ENCODE peak calls at places on chromosome 2, in ten cellular contexts. One of them, this sample, is unnamed.

GRCh38 chr2:222052934-222053367 is 245.8 kb downstream of the PAX3 start:
- DNase-seq in HT1080: no peak
- DNase-seq in T-cell: no peak
- DNase-seq in stimulated activated CD4-positive, alpha-beta T cell treated with anti-CD3 and anti-CD28 coated beads, Interleukin-12 subunit alpha, Interleukin-12 subunit beta, amount 100 ng/mL, for 4 hours: no peak
- DNase-seq in CD8-positive, alpha-beta memory T cell: no peak
- DNase-seq in anterior cingulate cortex: no peak
- DNase-seq in hepatocyte: no peak
- DNase-seq in cardiac fibroblast: no peak
- DNase-seq in CD14-positive monocyte: no peak
- DNase-seq in stimulated activated CD8-positive, alpha-beta memory T cell treated with anti-CD3 and anti-CD28 coated beads, Interleukin-2, amount 100 ng/mL, for 48 hours: no peak
- DNase-seq in this sample: no peak

GRCh38 chr2:37676274-37676673 is 4.8 kb upstream of the CDC42EP3 start:
- DNase-seq in T-cell: no peak
- DNase-seq in CD14-positive monocyte: no peak
- DNase-seq in anterior cingulate cortex: no peak
- DNase-seq in stimulated activated CD8-positive, alpha-beta memory T cell treated with anti-CD3 and anti-CD28 coated beads, Interleukin-2, amount 100 ng/mL, for 48 hours: no peak
- DNase-seq in hepatocyte: no peak
- DNase-seq in HT1080: peak
- DNase-seq in stimulated activated CD4-positive, alpha-beta T cell treated with anti-CD3 and anti-CD28 coated beads, Interleukin-12 subunit alpha, Interleukin-12 subunit beta, amount 100 ng/mL, for 4 hours: no peak
- DNase-seq in CD8-positive, alpha-beta memory T cell: no peak
- DNase-seq in cardiac fibroblast: no peak
- DNase-seq in this sample: no peak

GRCh38 chr2:202122975-202123765 is 50.1 kb downstream of the KIAA2012 start:
- DNase-seq in stimulated activated CD4-positive, alpha-beta T cell treated with anti-CD3 and anti-CD28 coated beads, Interleukin-12 subunit alpha, Interleukin-12 subunit beta, amount 100 ng/mL, for 4 hours: no peak
- DNase-seq in hepatocyte: no peak
- DNase-seq in cardiac fibroblast: no peak
- DNase-seq in CD8-positive, alpha-beta memory T cell: no peak
- DNase-seq in HT1080: no peak
- DNase-seq in T-cell: no peak
- DNase-seq in stimulated activated CD8-positive, alpha-beta memory T cell treated with anti-CD3 and anti-CD28 coated beads, Interleukin-2, amount 100 ng/mL, for 48 hours: no peak
- DNase-seq in CD14-positive monocyte: no peak
- DNase-seq in anterior cingulate cortex: no peak
- DNase-seq in this sample: peak

GRCh38 chr2:179862898-179863458 is 1.6 kb upstream of the ZNF385B start:
- DNase-seq in cardiac fibroblast: no peak
- DNase-seq in anterior cingulate cortex: no peak
- DNase-seq in hepatocyte: no peak
- DNase-seq in HT1080: no peak
- DNase-seq in stimulated activated CD4-positive, alpha-beta T cell treated with anti-CD3 and anti-CD28 coated beads, Interleukin-12 subunit alpha, Interleukin-12 subunit beta, amount 100 ng/mL, for 4 hours: no peak
- DNase-seq in T-cell: no peak
- DNase-seq in stimulated activated CD8-positive, alpha-beta memory T cell treated with anti-CD3 and anti-CD28 coated beads, Interleukin-2, amount 100 ng/mL, for 48 hours: no peak
- DNase-seq in CD14-positive monocyte: no peak
- DNase-seq in CD8-positive, alpha-beta memory T cell: no peak
- DNase-seq in this sample: no peak

GRCh38 chr2:139409212-139409611 is 629.0 kb upstream of the NXPH2 start:
- DNase-seq in HT1080: no peak
- DNase-seq in CD14-positive monocyte: no peak
- DNase-seq in cardiac fibroblast: no peak
- DNase-seq in stimulated activated CD8-positive, alpha-beta memory T cell treated with anti-CD3 and anti-CD28 coated beads, Interleukin-2, amount 100 ng/mL, for 48 hours: no peak
- DNase-seq in T-cell: no peak
- DNase-seq in stimulated activated CD4-positive, alpha-beta T cell treated with anti-CD3 and anti-CD28 coated beads, Interleukin-12 subunit alpha, Interleukin-12 subunit beta, amount 100 ng/mL, for 4 hours: no peak
- DNase-seq in anterior cingulate cortex: no peak
- DNase-seq in CD8-positive, alpha-beta memory T cell: no peak
- DNase-seq in hepatocyte: no peak
- DNase-seq in this sample: no peak

GRCh38 chr2:27954771-27955384 is 64.3 kb downstream of the BABAM2 start:
- DNase-seq in T-cell: peak
- DNase-seq in cardiac fibroblast: peak
- DNase-seq in CD14-positive monocyte: peak
- DNase-seq in stimulated activated CD8-positive, alpha-beta memory T cell treated with anti-CD3 and anti-CD28 coated beads, Interleukin-2, amount 100 ng/mL, for 48 hours: peak
- DNase-seq in CD8-positive, alpha-beta memory T cell: peak
- DNase-seq in stimulated activated CD4-positive, alpha-beta T cell treated with anti-CD3 and anti-CD28 coated beads, Interleukin-12 subunit alpha, Interleukin-12 subunit beta, amount 100 ng/mL, for 4 hours: peak
- DNase-seq in HT1080: peak
- DNase-seq in anterior cingulate cortex: no peak
- DNase-seq in hepatocyte: peak
- DNase-seq in this sample: peak

GRCh38 chr2:10212827-10213226 is 89.9 kb upstream of the HPCAL1 start:
- DNase-seq in CD14-positive monocyte: peak
- DNase-seq in T-cell: no peak
- DNase-seq in hepatocyte: no peak
- DNase-seq in CD8-positive, alpha-beta memory T cell: no peak
- DNase-seq in anterior cingulate cortex: no peak
- DNase-seq in stimulated activated CD8-positive, alpha-beta memory T cell treated with anti-CD3 and anti-CD28 coated beads, Interleukin-2, amount 100 ng/mL, for 48 hours: no peak
- DNase-seq in stimulated activated CD4-positive, alpha-beta T cell treated with anti-CD3 and anti-CD28 coated beads, Interleukin-12 subunit alpha, Interleukin-12 subunit beta, amount 100 ng/mL, for 4 hours: no peak
- DNase-seq in HT1080: no peak
- DNase-seq in cardiac fibroblast: no peak
- DNase-seq in this sample: no peak

GRCh38 chr2:167334343-167334742 is 446.1 kb downstream of the XIRP2 start:
- DNase-seq in hepatocyte: no peak
- DNase-seq in CD8-positive, alpha-beta memory T cell: no peak
- DNase-seq in T-cell: no peak
- DNase-seq in anterior cingulate cortex: no peak
- DNase-seq in HT1080: no peak
- DNase-seq in stimulated activated CD8-positive, alpha-beta memory T cell treated with anti-CD3 and anti-CD28 coated beads, Interleukin-2, amount 100 ng/mL, for 48 hours: no peak
- DNase-seq in stimulated activated CD4-positive, alpha-beta T cell treated with anti-CD3 and anti-CD28 coated beads, Interleukin-12 subunit alpha, Interleukin-12 subunit beta, amount 100 ng/mL, for 4 hours: no peak
- DNase-seq in CD14-positive monocyte: no peak
- DNase-seq in cardiac fibroblast: no peak
- DNase-seq in this sample: no peak

GRCh38 chr2:43634604-43635306 is 2.3 kb upstream of the PLEKHH2 start:
- DNase-seq in HT1080: peak
- DNase-seq in stimulated activated CD8-positive, alpha-beta memory T cell treated with anti-CD3 and anti-CD28 coated beads, Interleukin-2, amount 100 ng/mL, for 48 hours: no peak
- DNase-seq in T-cell: no peak
- DNase-seq in hepatocyte: peak
- DNase-seq in CD8-positive, alpha-beta memory T cell: no peak
- DNase-seq in CD14-positive monocyte: no peak
- DNase-seq in cardiac fibroblast: peak
- DNase-seq in stimulated activated CD4-positive, alpha-beta T cell treated with anti-CD3 and anti-CD28 coated beads, Interleukin-12 subunit alpha, Interleukin-12 subunit beta, amount 100 ng/mL, for 4 hours: no peak
- DNase-seq in anterior cingulate cortex: no peak
- DNase-seq in this sample: no peak

GRCh38 chr2:120319135-120319534 is 26.8 kb upstream of the INHBB start:
- DNase-seq in CD14-positive monocyte: no peak
- DNase-seq in anterior cingulate cortex: no peak
- DNase-seq in HT1080: no peak
- DNase-seq in CD8-positive, alpha-beta memory T cell: no peak
- DNase-seq in stimulated activated CD8-positive, alpha-beta memory T cell treated with anti-CD3 and anti-CD28 coated beads, Interleukin-2, amount 100 ng/mL, for 48 hours: no peak
- DNase-seq in hepatocyte: no peak
- DNase-seq in stimulated activated CD4-positive, alpha-beta T cell treated with anti-CD3 and anti-CD28 coated beads, Interleukin-12 subunit alpha, Interleukin-12 subunit beta, amount 100 ng/mL, for 4 hours: no peak
- DNase-seq in T-cell: no peak
- DNase-seq in cardiac fibroblast: no peak
- DNase-seq in this sample: no peak

GRCh38 chr2:38155-38554 is 8.2 kb downstream of the FAM110C start:
- DNase-seq in CD14-positive monocyte: no peak
- DNase-seq in anterior cingulate cortex: no peak
- DNase-seq in stimulated activated CD4-positive, alpha-beta T cell treated with anti-CD3 and anti-CD28 coated beads, Interleukin-12 subunit alpha, Interleukin-12 subunit beta, amount 100 ng/mL, for 4 hours: no peak
- DNase-seq in stimulated activated CD8-positive, alpha-beta memory T cell treated with anti-CD3 and anti-CD28 coated beads, Interleukin-2, amount 100 ng/mL, for 48 hours: no peak
- DNase-seq in cardiac fibroblast: no peak
- DNase-seq in T-cell: no peak
- DNase-seq in hepatocyte: no peak
- DNase-seq in HT1080: peak
- DNase-seq in CD8-positive, alpha-beta memory T cell: no peak
- DNase-seq in this sample: no peak

GRCh38 chr2:215769246-215769645 is 244.1 kb downstream of the MREG start:
- DNase-seq in hepatocyte: no peak
- DNase-seq in CD8-positive, alpha-beta memory T cell: no peak
- DNase-seq in stimulated activated CD4-positive, alpha-beta T cell treated with anti-CD3 and anti-CD28 coated beads, Interleukin-12 subunit alpha, Interleukin-12 subunit beta, amount 100 ng/mL, for 4 hours: no peak
- DNase-seq in T-cell: no peak
- DNase-seq in stimulated activated CD8-positive, alpha-beta memory T cell treated with anti-CD3 and anti-CD28 coated beads, Interleukin-2, amount 100 ng/mL, for 48 hours: no peak
- DNase-seq in anterior cingulate cortex: no peak
- DNase-seq in CD14-positive monocyte: no peak
- DNase-seq in HT1080: no peak
- DNase-seq in cardiac fibroblast: no peak
- DNase-seq in this sample: no peak

GRCh38 chr2:151918308-151918707 is 90.1 kb upstream of the ARL5A start:
- DNase-seq in CD8-positive, alpha-beta memory T cell: no peak
- DNase-seq in stimulated activated CD8-positive, alpha-beta memory T cell treated with anti-CD3 and anti-CD28 coated beads, Interleukin-2, amount 100 ng/mL, for 48 hours: no peak
- DNase-seq in cardiac fibroblast: no peak
- DNase-seq in anterior cingulate cortex: peak
- DNase-seq in stimulated activated CD4-positive, alpha-beta T cell treated with anti-CD3 and anti-CD28 coated beads, Interleukin-12 subunit alpha, Interleukin-12 subunit beta, amount 100 ng/mL, for 4 hours: no peak
- DNase-seq in CD14-positive monocyte: peak
- DNase-seq in hepatocyte: no peak
- DNase-seq in T-cell: no peak
- DNase-seq in HT1080: no peak
- DNase-seq in this sample: no peak

GRCh38 chr2:181978351-181979150 is 7.1 kb upstream of the PPP1R1C start:
- DNase-seq in stimulated activated CD4-positive, alpha-beta T cell treated with anti-CD3 and anti-CD28 coated beads, Interleukin-12 subunit alpha, Interleukin-12 subunit beta, amount 100 ng/mL, for 4 hours: no peak
- DNase-seq in CD8-positive, alpha-beta memory T cell: no peak
- DNase-seq in CD14-positive monocyte: no peak
- DNase-seq in HT1080: peak
- DNase-seq in anterior cingulate cortex: no peak
- DNase-seq in cardiac fibroblast: no peak
- DNase-seq in hepatocyte: no peak
- DNase-seq in stimulated activated CD8-positive, alpha-beta memory T cell treated with anti-CD3 and anti-CD28 coated beads, Interleukin-2, amount 100 ng/mL, for 48 hours: no peak
- DNase-seq in T-cell: no peak
- DNase-seq in this sample: no peak

GRCh38 chr2:160039166-160039903 is 23.1 kb downstream of the PLA2R1 start:
- DNase-seq in cardiac fibroblast: peak
- DNase-seq in HT1080: peak
- DNase-seq in anterior cingulate cortex: no peak
- DNase-seq in hepatocyte: no peak
- DNase-seq in CD14-positive monocyte: no peak
- DNase-seq in stimulated activated CD4-positive, alpha-beta T cell treated with anti-CD3 and anti-CD28 coated beads, Interleukin-12 subunit alpha, Interleukin-12 subunit beta, amount 100 ng/mL, for 4 hours: no peak
- DNase-seq in CD8-positive, alpha-beta memory T cell: no peak
- DNase-seq in T-cell: no peak
- DNase-seq in stimulated activated CD8-positive, alpha-beta memory T cell treated with anti-CD3 and anti-CD28 coated beads, Interleukin-2, amount 100 ng/mL, for 48 hours: no peak
- DNase-seq in this sample: no peak

GRCh38 chr2:14601070-14601770 is 31.3 kb upstream of the LRATD1 start:
- DNase-seq in T-cell: no peak
- DNase-seq in CD14-positive monocyte: no peak
- DNase-seq in cardiac fibroblast: no peak
- DNase-seq in anterior cingulate cortex: no peak
- DNase-seq in hepatocyte: no peak
- DNase-seq in HT1080: peak
- DNase-seq in stimulated activated CD4-positive, alpha-beta T cell treated with anti-CD3 and anti-CD28 coated beads, Interleukin-12 subunit alpha, Interleukin-12 subunit beta, amount 100 ng/mL, for 4 hours: no peak
- DNase-seq in stimulated activated CD8-positive, alpha-beta memory T cell treated with anti-CD3 and anti-CD28 coated beads, Interleukin-2, amount 100 ng/mL, for 48 hours: no peak
- DNase-seq in CD8-positive, alpha-beta memory T cell: no peak
- DNase-seq in this sample: no peak

GRCh38 chr2:241774419-241775222 is 2.0 kb upstream of the GAL3ST2 start:
- DNase-seq in CD14-positive monocyte: peak
- DNase-seq in stimulated activated CD4-positive, alpha-beta T cell treated with anti-CD3 and anti-CD28 coated beads, Interleukin-12 subunit alpha, Interleukin-12 subunit beta, amount 100 ng/mL, for 4 hours: no peak
- DNase-seq in T-cell: no peak
- DNase-seq in stimulated activated CD8-positive, alpha-beta memory T cell treated with anti-CD3 and anti-CD28 coated beads, Interleukin-2, amount 100 ng/mL, for 48 hours: no peak
- DNase-seq in HT1080: peak
- DNase-seq in hepatocyte: no peak
- DNase-seq in CD8-positive, alpha-beta memory T cell: no peak
- DNase-seq in anterior cingulate cortex: no peak
- DNase-seq in cardiac fibroblast: peak
- DNase-seq in this sample: no peak

GRCh38 chr2:98502556-98503335 is 58.1 kb downstream of the INPP4A start:
- DNase-seq in anterior cingulate cortex: no peak
- DNase-seq in stimulated activated CD8-positive, alpha-beta memory T cell treated with anti-CD3 and anti-CD28 coated beads, Interleukin-2, amount 100 ng/mL, for 48 hours: no peak
- DNase-seq in HT1080: peak
- DNase-seq in T-cell: no peak
- DNase-seq in CD14-positive monocyte: no peak
- DNase-seq in cardiac fibroblast: peak
- DNase-seq in hepatocyte: no peak
- DNase-seq in stimulated activated CD4-positive, alpha-beta T cell treated with anti-CD3 and anti-CD28 coated beads, Interleukin-12 subunit alpha, Interleukin-12 subunit beta, amount 100 ng/mL, for 4 hours: no peak
- DNase-seq in CD8-positive, alpha-beta memory T cell: no peak
- DNase-seq in this sample: no peak

GRCh38 chr2:158810761-158811470 is 15.8 kb downstream of the DAPL1 start:
- DNase-seq in stimulated activated CD4-positive, alpha-beta T cell treated with anti-CD3 and anti-CD28 coated beads, Interleukin-12 subunit alpha, Interleukin-12 subunit beta, amount 100 ng/mL, for 4 hours: no peak
- DNase-seq in T-cell: no peak
- DNase-seq in HT1080: no peak
- DNase-seq in stimulated activated CD8-positive, alpha-beta memory T cell treated with anti-CD3 and anti-CD28 coated beads, Interleukin-2, amount 100 ng/mL, for 48 hours: no peak
- DNase-seq in CD8-positive, alpha-beta memory T cell: no peak
- DNase-seq in cardiac fibroblast: no peak
- DNase-seq in hepatocyte: no peak
- DNase-seq in anterior cingulate cortex: no peak
- DNase-seq in CD14-positive monocyte: no peak
- DNase-seq in this sample: no peak

GRCh38 chr2:64620661-64621060 is 33.1 kb downstream of the SERTAD2 start:
- DNase-seq in CD14-positive monocyte: no peak
- DNase-seq in cardiac fibroblast: no peak
- DNase-seq in stimulated activated CD8-positive, alpha-beta memory T cell treated with anti-CD3 and anti-CD28 coated beads, Interleukin-2, amount 100 ng/mL, for 48 hours: no peak
- DNase-seq in CD8-positive, alpha-beta memory T cell: no peak
- DNase-seq in anterior cingulate cortex: no peak
- DNase-seq in hepatocyte: no peak
- DNase-seq in stimulated activated CD4-positive, alpha-beta T cell treated with anti-CD3 and anti-CD28 coated beads, Interleukin-12 subunit alpha, Interleukin-12 subunit beta, amount 100 ng/mL, for 4 hours: no peak
- DNase-seq in HT1080: no peak
- DNase-seq in T-cell: no peak
- DNase-seq in this sample: no peak

GRCh38 chr2:159073256-159073655 is 104.8 kb downstream of the TANC1 start:
- DNase-seq in anterior cingulate cortex: no peak
- DNase-seq in stimulated activated CD8-positive, alpha-beta memory T cell treated with anti-CD3 and anti-CD28 coated beads, Interleukin-2, amount 100 ng/mL, for 48 hours: no peak
- DNase-seq in stimulated activated CD4-positive, alpha-beta T cell treated with anti-CD3 and anti-CD28 coated beads, Interleukin-12 subunit alpha, Interleukin-12 subunit beta, amount 100 ng/mL, for 4 hours: no peak
- DNase-seq in T-cell: no peak
- DNase-seq in CD8-positive, alpha-beta memory T cell: no peak
- DNase-seq in cardiac fibroblast: peak
- DNase-seq in hepatocyte: no peak
- DNase-seq in CD14-positive monocyte: no peak
- DNase-seq in HT1080: peak
- DNase-seq in this sample: no peak

GRCh38 chr2:75705921-75706320 is 4.8 kb downstream of the GCFC2 start:
- DNase-seq in CD14-positive monocyte: no peak
- DNase-seq in T-cell: no peak
- DNase-seq in stimulated activated CD8-positive, alpha-beta memory T cell treated with anti-CD3 and anti-CD28 coated beads, Interleukin-2, amount 100 ng/mL, for 48 hours: no peak
- DNase-seq in cardiac fibroblast: peak
- DNase-seq in CD8-positive, alpha-beta memory T cell: no peak
- DNase-seq in anterior cingulate cortex: no peak
- DNase-seq in HT1080: no peak
- DNase-seq in hepatocyte: no peak
- DNase-seq in stimulated activated CD4-positive, alpha-beta T cell treated with anti-CD3 and anti-CD28 coated beads, Interleukin-12 subunit alpha, Interleukin-12 subunit beta, amount 100 ng/mL, for 4 hours: no peak
- DNase-seq in this sample: no peak

GRCh38 chr2:173204316-173204715 is 128.7 kb downstream of the MAP3K20 start:
- DNase-seq in anterior cingulate cortex: no peak
- DNase-seq in stimulated activated CD4-positive, alpha-beta T cell treated with anti-CD3 and anti-CD28 coated beads, Interleukin-12 subunit alpha, Interleukin-12 subunit beta, amount 100 ng/mL, for 4 hours: no peak
- DNase-seq in cardiac fibroblast: peak
- DNase-seq in HT1080: no peak
- DNase-seq in hepatocyte: no peak
- DNase-seq in CD14-positive monocyte: no peak
- DNase-seq in stimulated activated CD8-positive, alpha-beta memory T cell treated with anti-CD3 and anti-CD28 coated beads, Interleukin-2, amount 100 ng/mL, for 48 hours: no peak
- DNase-seq in T-cell: no peak
- DNase-seq in CD8-positive, alpha-beta memory T cell: no peak
- DNase-seq in this sample: no peak

GRCh38 chr2:231527091-231527395 is 3.2 kb downstream of the NMUR1 start:
- DNase-seq in hepatocyte: no peak
- DNase-seq in T-cell: no peak
- DNase-seq in CD14-positive monocyte: no peak
- DNase-seq in anterior cingulate cortex: no peak
- DNase-seq in stimulated activated CD4-positive, alpha-beta T cell treated with anti-CD3 and anti-CD28 coated beads, Interleukin-12 subunit alpha, Interleukin-12 subunit beta, amount 100 ng/mL, for 4 hours: no peak
- DNase-seq in stimulated activated CD8-positive, alpha-beta memory T cell treated with anti-CD3 and anti-CD28 coated beads, Interleukin-2, amount 100 ng/mL, for 48 hours: no peak
- DNase-seq in CD8-positive, alpha-beta memory T cell: no peak
- DNase-seq in cardiac fibroblast: no peak
- DNase-seq in HT1080: no peak
- DNase-seq in this sample: no peak

GRCh38 chr2:182426082-182426914 is 538 bp downstream of the PDE1A start:
- DNase-seq in cardiac fibroblast: peak
- DNase-seq in anterior cingulate cortex: no peak
- DNase-seq in CD8-positive, alpha-beta memory T cell: no peak
- DNase-seq in T-cell: no peak
- DNase-seq in stimulated activated CD4-positive, alpha-beta T cell treated with anti-CD3 and anti-CD28 coated beads, Interleukin-12 subunit alpha, Interleukin-12 subunit beta, amount 100 ng/mL, for 4 hours: no peak
- DNase-seq in stimulated activated CD8-positive, alpha-beta memory T cell treated with anti-CD3 and anti-CD28 coated beads, Interleukin-2, amount 100 ng/mL, for 48 hours: no peak
- DNase-seq in hepatocyte: peak
- DNase-seq in HT1080: no peak
- DNase-seq in CD14-positive monocyte: no peak
- DNase-seq in this sample: no peak

GRCh38 chr2:28277466-28277865 is 115.2 kb upstream of the FOSL2 start:
- DNase-seq in stimulated activated CD4-positive, alpha-beta T cell treated with anti-CD3 and anti-CD28 coated beads, Interleukin-12 subunit alpha, Interleukin-12 subunit beta, amount 100 ng/mL, for 4 hours: no peak
- DNase-seq in anterior cingulate cortex: no peak
- DNase-seq in T-cell: no peak
- DNase-seq in HT1080: no peak
- DNase-seq in hepatocyte: peak
- DNase-seq in CD8-positive, alpha-beta memory T cell: no peak
- DNase-seq in cardiac fibroblast: no peak
- DNase-seq in stimulated activated CD8-positive, alpha-beta memory T cell treated with anti-CD3 and anti-CD28 coated beads, Interleukin-2, amount 100 ng/mL, for 48 hours: no peak
- DNase-seq in CD14-positive monocyte: no peak
- DNase-seq in this sample: no peak

GRCh38 chr2:109009920-109010610 is 21.0 kb upstream of the EDAR start:
- DNase-seq in stimulated activated CD8-positive, alpha-beta memory T cell treated with anti-CD3 and anti-CD28 coated beads, Interleukin-2, amount 100 ng/mL, for 48 hours: no peak
- DNase-seq in stimulated activated CD4-positive, alpha-beta T cell treated with anti-CD3 and anti-CD28 coated beads, Interleukin-12 subunit alpha, Interleukin-12 subunit beta, amount 100 ng/mL, for 4 hours: no peak
- DNase-seq in anterior cingulate cortex: no peak
- DNase-seq in CD8-positive, alpha-beta memory T cell: no peak
- DNase-seq in cardiac fibroblast: peak
- DNase-seq in T-cell: no peak
- DNase-seq in CD14-positive monocyte: no peak
- DNase-seq in HT1080: peak
- DNase-seq in hepatocyte: no peak
- DNase-seq in this sample: no peak

GRCh38 chr2:130834091-130834922 is 2.4 kb upstream of the ARHGEF4 start:
- DNase-seq in stimulated activated CD8-positive, alpha-beta memory T cell treated with anti-CD3 and anti-CD28 coated beads, Interleukin-2, amount 100 ng/mL, for 48 hours: no peak
- DNase-seq in CD8-positive, alpha-beta memory T cell: no peak
- DNase-seq in HT1080: peak
- DNase-seq in stimulated activated CD4-positive, alpha-beta T cell treated with anti-CD3 and anti-CD28 coated beads, Interleukin-12 subunit alpha, Interleukin-12 subunit beta, amount 100 ng/mL, for 4 hours: no peak
- DNase-seq in cardiac fibroblast: peak
- DNase-seq in hepatocyte: peak
- DNase-seq in T-cell: no peak
- DNase-seq in CD14-positive monocyte: no peak
- DNase-seq in anterior cingulate cortex: no peak
- DNase-seq in this sample: no peak

This sample was measured in head of caudate nucleus.